ENCODE peak calls at places on chromosomes 1 and 21, in four cellular contexts. E, T, L and W are unnamed samples. For H3K36me3 and H3K4me1, the result is how much of the 10 kb centered on the place peaks cover.

GRCh38 chr1:153771841-153772593 is 3.2 kb upstream of the SLC27A3 start:
- DNase-seq in E (no peak), T (peak), L (no peak), W (no peak)

GRCh38 chr1:23810818-23811420 is 10.4 kb upstream of the GALE start:
- DNase-seq in E (peak), T (no peak), L (peak), W (no peak)

GRCh38 chr1:229068266-229069043 is 202.5 kb upstream of the RAB4A start:
- DNase-seq in E (no peak), T (no peak), L (peak), W (peak)

GRCh38 chr1:4467241-4467640 is 187.2 kb upstream of the AJAP1 start:
- DNase-seq in E (no peak), T (no peak), L (no peak), W (no peak)

GRCh38 chr1:146021046-146021445 is 489 bp downstream of the HJV start:
- DNase-seq in E (no peak), T (no peak), L (no peak), W (no peak)

GRCh38 chr1:6414443-6414844 is 5.3 kb downstream of the HES2 start:
- DNase-seq in E (no peak), T (no peak), L (peak), W (no peak)

GRCh38 chr1:54367613-54368012 is 38.6 kb downstream of the SSBP3 start:
- DNase-seq in E (no peak), T (no peak), L (no peak), W (no peak)

GRCh38 chr1:30535595-30536325 is 187.6 kb downstream of the MATN1 start:
- DNase-seq in E (peak), T (no peak), L (no peak), W (no peak)

DNA sequence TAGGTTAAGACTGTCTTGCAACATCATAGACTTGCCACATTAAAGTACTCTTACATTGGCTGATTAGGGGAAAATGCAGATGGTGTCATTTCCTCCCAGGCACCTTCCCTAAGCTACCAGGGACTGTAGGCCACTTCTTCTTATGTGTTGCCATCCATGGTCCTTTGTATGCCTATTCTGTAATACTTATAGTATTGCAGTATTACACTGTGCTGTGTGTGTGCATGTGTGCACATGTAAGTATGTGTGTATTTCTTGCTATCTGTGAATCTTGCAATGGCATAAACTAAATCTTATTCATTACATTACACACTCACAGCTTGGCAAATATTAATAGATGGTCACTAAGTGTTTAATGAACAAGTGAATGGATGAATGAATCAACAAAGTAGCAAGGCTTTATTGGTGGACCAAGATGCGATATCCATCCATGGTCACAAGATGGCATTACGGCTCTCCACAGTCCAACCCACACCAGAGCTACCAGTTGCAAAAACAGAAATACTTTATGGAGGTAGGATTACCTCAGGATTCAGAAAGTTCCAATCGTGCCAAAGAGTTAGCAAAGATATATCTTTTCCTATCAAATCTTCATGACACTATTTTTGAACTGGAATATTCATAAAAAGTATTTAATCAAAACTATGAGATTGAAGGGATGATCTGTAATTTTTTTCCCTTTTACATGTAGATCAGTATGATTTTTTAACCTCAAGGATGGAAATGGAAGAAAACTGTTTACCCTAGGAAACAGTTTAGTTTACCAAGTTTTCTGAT is 160.2 kb downstream of the DENND1B start:
- DNase-seq in E (no peak), T (no peak), L (peak), W (no peak)
- TF ChIP-seq CTCF in E (peak), T (peak), L (peak), W (no peak)

GRCh38 chr1:96966536-96967138 is 245.1 kb downstream of the PTBP2 start:
- DNase-seq in E (peak), T (peak), L (peak), W (peak)
- H3K36me3 ChIP-seq in E (under half), T (under half), L (under half), W (under half)

GRCh38 chr1:26711777-26712176 is 16.0 kb downstream of the ARID1A start:
- DNase-seq in E (no peak), T (no peak), L (no peak), W (no peak)

GRCh38 chr1:26719205-26719604 is 23.4 kb downstream of the ARID1A start:
- DNase-seq in E (no peak), T (no peak), L (no peak), W (no peak)

GRCh38 chr1:26721669-26722355 is 26.0 kb downstream of the ARID1A start:
- DNase-seq in E (peak), T (no peak), L (no peak), W (no peak)

GRCh38 chr1:26717066-26717465 is 21.3 kb downstream of the ARID1A start:
- DNase-seq in E (no peak), T (no peak), L (peak), W (no peak)
- H3K4me1 ChIP-seq in E (half or more), T (half or more), L (under half), W (half or more)

GRCh38 chr1:42335809-42336518 is 929 bp upstream of the FOXJ3 start:
- DNase-seq in E (no peak), T (no peak), L (peak), W (no peak)

GRCh38 chr1:42335050-42335808 is at the start of gene FOXJ3:
- DNase-seq in E (peak), T (peak), L (peak), W (peak)

GRCh38 chr1:42333662-42334239 is 1.3 kb downstream of the FOXJ3 start:
- DNase-seq in E (no peak), T (no peak), L (peak), W (no peak)

GRCh38 chr1:42332877-42333276 is 2.2 kb downstream of the FOXJ3 start:
- DNase-seq in E (no peak), T (no peak), L (no peak), W (no peak)

DNA sequence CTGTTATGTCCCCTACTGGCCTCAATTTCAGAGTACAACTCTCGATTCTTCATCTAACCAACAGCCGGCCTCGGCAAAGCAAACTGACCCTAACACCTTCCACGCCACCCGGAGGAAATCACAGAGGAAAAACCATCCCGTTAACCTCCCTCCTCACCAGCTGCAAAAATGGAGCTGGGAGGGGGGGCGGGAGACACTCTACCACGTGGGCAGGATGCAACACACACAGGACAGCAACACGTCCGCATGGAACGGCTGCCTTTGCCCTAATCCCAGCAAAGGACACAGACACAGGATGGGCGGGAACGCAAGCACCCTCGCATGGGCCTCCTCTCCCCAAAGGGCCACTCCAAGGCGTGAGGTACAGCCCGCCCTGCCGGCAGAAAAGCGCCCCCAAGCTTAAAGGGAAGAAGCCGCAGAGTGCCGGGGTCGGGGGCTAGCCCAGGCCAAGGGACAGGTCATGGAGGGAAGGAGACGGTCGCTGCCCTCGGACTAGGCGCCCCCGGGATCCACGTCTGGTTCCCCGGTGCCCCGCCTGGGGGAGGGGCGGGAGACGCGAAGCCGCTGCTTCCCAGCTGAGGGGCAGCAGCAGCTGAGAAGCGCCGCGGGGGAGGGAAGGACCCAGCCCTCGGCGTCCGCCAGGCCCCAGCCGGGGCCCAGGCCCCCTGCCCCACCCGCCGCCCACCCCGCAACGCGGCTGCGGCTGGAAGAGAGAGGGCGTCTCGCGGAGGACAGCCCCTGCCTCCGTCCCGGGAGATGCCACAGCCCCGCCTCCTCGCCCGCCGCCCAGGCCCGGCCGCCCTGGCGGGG is 590 bp downstream of the FOXJ3 start:
- DNase-seq in E (peak), T (peak), L (peak), W (peak)
- TF ChIP-seq CTCF in E (peak), T (peak), L (no peak), W (no peak)

DNA sequence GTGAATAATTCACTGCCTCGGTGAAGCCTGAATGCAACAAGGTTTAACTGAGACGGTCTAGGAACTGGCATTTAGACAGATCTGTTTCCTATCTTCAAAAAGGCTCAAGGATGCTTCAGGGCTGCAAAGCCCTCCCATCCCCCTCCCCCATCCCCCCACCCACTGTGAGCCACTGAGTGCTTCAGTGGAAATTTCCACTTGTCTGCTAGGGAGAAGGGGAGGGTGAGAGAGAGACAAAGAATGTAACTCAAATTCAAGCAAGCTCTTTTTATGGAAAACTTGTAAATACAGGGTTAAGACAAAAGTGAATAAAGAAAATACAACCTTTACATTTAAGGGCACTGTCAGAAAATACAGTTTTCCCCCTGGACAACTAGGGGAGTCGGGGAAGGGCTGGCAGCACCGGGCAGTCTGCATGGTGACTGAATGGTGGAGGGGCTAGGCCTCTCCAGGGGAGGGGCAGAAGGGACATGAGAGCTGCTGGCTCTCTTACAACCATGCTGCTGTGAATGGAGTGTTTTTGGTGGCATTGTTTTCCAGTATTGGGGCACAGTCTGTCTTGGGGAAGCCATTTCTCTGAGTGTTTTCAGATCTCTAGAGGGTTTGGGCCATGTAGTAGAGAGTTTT is 56.7 kb downstream of the MRPS6 start:
- DNase-seq in E (no peak), T (no peak), L (peak), W (no peak)
- H3K36me3 ChIP-seq in E (under half), T (under half), L (under half), W (under half)